ENCODE peak calls at places on chromosomes 5 and 9, in four cellular contexts. R is GM12878, C is A549, M is endothelial cell of umbilical vein. A is an unnamed sample.

GRCh38 chr5:96657068-96657467 is 5.1 kb upstream of the CAST start:
- DNase-seq in R (peak), C (peak), M (peak), A (peak)

GRCh38 chr9:121954477-121955175 is 138.5 kb downstream of the TTLL11 start:
- DNase-seq in R (no peak), C (no peak), M (no peak), A (no peak)

GRCh38 chr9:15736569-15736968 is 183.7 kb downstream of the CCDC171 start:
- DNase-seq in R (no peak), C (no peak), M (no peak), A (no peak)

GRCh38 chr9:121609845-121610637 is 41.4 kb upstream of the DAB2IP start:
- DNase-seq in R (no peak), C (peak), M (peak), A (no peak)

GRCh38 chr5:52743970-52744369 is 43.7 kb upstream of the ITGA1 start:
- DNase-seq in R (no peak), C (no peak), M (peak), A (no peak)

GRCh38 chr5:6730807-6731206 is 17.6 kb downstream of the TENT4A start:
- DNase-seq in R (no peak), C (no peak), M (no peak), A (no peak)

GRCh38 chr9:85038824-85039540 is 369.5 kb downstream of the NTRK2 start:
- DNase-seq in R (no peak), C (no peak), M (no peak), A (no peak)

GRCh38 chr5:54495027-54495426 is 22.5 kb upstream of the SNX18 start:
- DNase-seq in R (no peak), C (no peak), M (no peak), A (no peak)

GRCh38 chr9:33809506-33809905 is 7.5 kb upstream of the UBE2R2 start:
- DNase-seq in R (no peak), C (no peak), M (no peak), A (no peak)

GRCh38 chr5:2259494-2260107 is 376.9 kb upstream of the IRX4 start:
- DNase-seq in R (no peak), C (no peak), M (no peak), A (no peak)
- TF ChIP-seq MYC in R (no peak), C (no peak), M (no peak), A (no peak)

GRCh38 chr9:130041648-130042405 is 1.2 kb downstream of the FNBP1 start:
- DNase-seq in R (no peak), C (peak), M (peak), A (no peak)
- TF ChIP-seq MYC in R (no peak), C (no peak), M (no peak), A (no peak)

GRCh38 chr9:7828344-7828743 is 28.8 kb upstream of the DMAC1 start:
- DNase-seq in R (no peak), C (no peak), M (no peak), A (peak)
- TF ChIP-seq MYC in R (no peak), C (no peak), M (no peak), A (peak)

GRCh38 chr5:61277190-61277589 is 54.9 kb upstream of the ZSWIM6 start:
- DNase-seq in R (no peak), C (peak), M (peak), A (no peak)
- TF ChIP-seq MYC in R (no peak), C (no peak), M (no peak), A (no peak)

DNA sequence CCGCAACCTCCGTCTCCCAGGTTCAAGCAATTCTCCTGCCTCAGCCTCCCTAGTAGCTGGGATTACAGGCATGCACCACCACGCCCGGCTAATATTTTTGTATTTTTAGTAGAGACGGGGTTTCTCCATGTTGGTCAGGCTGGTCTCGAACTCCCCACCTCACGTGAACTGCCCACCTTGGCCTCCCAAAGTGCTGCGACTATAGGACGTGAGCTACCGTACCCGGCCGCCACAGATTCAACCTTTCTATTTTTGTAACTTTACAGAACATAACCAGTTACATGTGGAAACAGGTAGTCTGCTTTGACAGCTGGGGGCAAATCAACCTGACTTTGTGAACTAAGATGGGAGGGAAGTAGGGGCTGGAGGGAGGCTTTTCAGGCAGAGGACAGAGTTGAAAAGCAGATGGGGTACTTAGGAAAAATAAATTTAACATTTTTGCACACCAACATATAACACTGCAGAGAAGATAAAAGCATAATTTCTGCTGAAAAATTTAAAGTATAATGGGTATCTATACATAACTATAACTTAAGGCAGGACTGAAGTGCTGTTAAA is 5.2 kb downstream of the RPL37 start:
- DNase-seq in R (no peak), C (no peak), M (no peak), A (no peak)
- TF ChIP-seq MYC in R (no peak), C (no peak), M (no peak), A (no peak)